ENCODE peak calls at places on chromosome 2, in four cellular contexts. H is stimulated activated CD8-positive, alpha-beta memory T cell treated with anti-CD3 and anti-CD28 coated beads, Interleukin-7, amount 100 ng/mL, for 24 hours; Q is ureter; S is activated CD8-positive, alpha-beta memory T cell treated with anti-CD3 and anti-CD28 coated beads for 4 hours. C is an unnamed sample.

GRCh38 chr2:85755122-85756027 is 1.6 kb downstream of the ATOH8 start:
- DNase-seq in H (no peak), S (no peak), Q (no peak), C (no peak)

GRCh38 chr2:226802573-226802972 is 3.0 kb upstream of the IRS1 start:
- DNase-seq in Q (no peak), H (no peak), S (no peak), C (peak)

GRCh38 chr2:101063753-101064502 is 61.8 kb downstream of the RPL31 start:
- DNase-seq in Q (no peak), H (no peak), S (no peak), C (no peak)

GRCh38 chr2:20444113-20444992 is 2.5 kb upstream of the RHOB start:
- DNase-seq in H (no peak), S (no peak), Q (peak), C (no peak)

GRCh38 chr2:122528061-122528460 is 772.6 kb downstream of the TSN start:
- DNase-seq in H (no peak), S (no peak), Q (no peak), C (no peak)

GRCh38 chr2:143808166-143808565 is 678.9 kb downstream of the ARHGAP15 start:
- DNase-seq in H (no peak), S (no peak), Q (no peak), C (no peak)

GRCh38 chr2:195848119-195848899 is 191.3 kb downstream of the SLC39A10 start:
- DNase-seq in H (no peak), Q (no peak), S (no peak), C (no peak)

GRCh38 chr2:17605691-17606090 is 65.2 kb downstream of the VSNL1 start:
- DNase-seq in H (no peak), S (no peak), Q (no peak), C (no peak)

GRCh38 chr2:66582975-66583842 is 148.3 kb downstream of the MEIS1 start:
- DNase-seq in S (no peak), H (no peak), Q (peak), C (no peak)

GRCh38 chr2:82120120-82120519 is 1815.6 kb upstream of the LRRTM1 start:
- DNase-seq in H (no peak), S (no peak), Q (no peak), C (peak)

GRCh38 chr2:73101626-73102256 is 11.0 kb downstream of the RAB11FIP5 start:
- DNase-seq in Q (no peak), S (no peak), H (no peak), C (no peak)

C was measured in NCI-H748 treated with DMSO at 0.1 percent for 48 hours.